ENCODE peak calls at places on chromosome 17, in nine cellular contexts. J is HCT116, H is neural progenitor cell, W is MM.1S, T is mammary epithelial cell, I is SK-N-MC, O is fibroblast of lung, M is A673, D is H1. V is an unnamed sample.

GRCh38 chr17:45307290-45308015 is 9.4 kb downstream of the MAP3K14 start:
- DNase-seq in J (no peak), H (no peak), W (no peak), T (peak), I (no peak), O (peak), M (no peak), D (no peak), V (no peak)

GRCh38 chr17:78412403-78412802 is 34.0 kb downstream of the PGS1 start:
- DNase-seq in J (no peak), H (peak), W (no peak), T (no peak), I (no peak), O (no peak), M (no peak), D (no peak), V (no peak)

GRCh38 chr17:37225458-37225857 is 150.3 kb upstream of the C17orf78 start:
- DNase-seq in J (no peak), H (peak), W (no peak), T (no peak), I (no peak), O (no peak), M (no peak), D (no peak), V (no peak)

GRCh38 chr17:75081611-75082540 is 5.9 kb upstream of the SLC16A5 start:
- DNase-seq in J (no peak), H (no peak), W (no peak), T (no peak), I (no peak), O (no peak), M (no peak), D (no peak), V (no peak)

GRCh38 chr17:35243459-35244204 is 760 bp downstream of the SLFN5 start:
- DNase-seq in J (no peak), H (peak), W (peak), T (peak), I (no peak), O (peak), M (peak), D (no peak), V (peak)

GRCh38 chr17:72996791-72997190 is 95.7 kb downstream of the SLC39A11 start:
- DNase-seq in J (no peak), H (no peak), W (no peak), T (no peak), I (no peak), O (no peak), M (no peak), D (no peak), V (no peak)

GRCh38 chr17:27338536-27338985 is 44.6 kb downstream of the WSB1 start:
- DNase-seq in J (no peak), H (no peak), W (peak), T (no peak), I (no peak), O (no peak), M (no peak), D (no peak), V (no peak)

GRCh38 chr17:5226940-5227878 is 7.5 kb downstream of the SCIMP start:
- DNase-seq in J (no peak), H (no peak), W (no peak), T (no peak), I (no peak), O (no peak), M (no peak), D (no peak), V (no peak)

GRCh38 chr17:31452101-31452500 is 60.6 kb downstream of the RAB11FIP4 start:
- DNase-seq in J (no peak), H (peak), W (no peak), T (no peak), I (no peak), O (no peak), M (no peak), D (no peak), V (peak)

GRCh38 chr17:66310528-66311148 is 8.2 kb downstream of the PRKCA start:
- DNase-seq in J (no peak), H (peak), W (no peak), T (no peak), I (no peak), O (no peak), M (peak), D (no peak), V (no peak)

GRCh38 chr17:70173646-70174045 is 4.3 kb downstream of the KCNJ2 start:
- DNase-seq in J (no peak), H (no peak), W (no peak), T (no peak), I (no peak), O (no peak), M (no peak), D (no peak), V (no peak)

GRCh38 chr17:41687828-41688640 is 651 bp upstream of the EIF1 start:
- DNase-seq in J (no peak), H (no peak), W (peak), T (peak), I (no peak), O (no peak), M (peak), D (no peak), V (peak)

GRCh38 chr17:82977586-82977985 is 101.8 kb upstream of the METRNL start:
- DNase-seq in J (no peak), H (no peak), W (no peak), T (no peak), I (no peak), O (no peak), M (no peak), D (no peak), V (no peak)

GRCh38 chr17:48814504-48814903 is 2.5 kb downstream of the TTLL6 start:
- DNase-seq in J (peak), H (peak), W (peak), T (no peak), I (no peak), O (peak), M (peak), D (no peak), V (no peak)

GRCh38 chr17:57357392-57357784 is 101.1 kb downstream of the MSI2 start:
- DNase-seq in J (no peak), H (no peak), W (peak), T (peak), I (no peak), O (no peak), M (no peak), D (no peak), V (peak)

GRCh38 chr17:1203111-1203966 is 23.6 kb upstream of the ABR start:
- DNase-seq in J (no peak), H (peak), W (no peak), T (peak), I (no peak), O (peak), M (peak), D (no peak), V (peak)

GRCh38 chr17:4180791-4181190 is 37.8 kb downstream of the CYB5D2 start:
- DNase-seq in J (no peak), H (no peak), W (no peak), T (no peak), I (no peak), O (no peak), M (peak), D (no peak), V (no peak)

GRCh38 chr17:41462705-41463104 is 4.5 kb downstream of the KRT32 start:
- DNase-seq in J (no peak), H (no peak), W (no peak), T (no peak), I (no peak), O (no peak), M (no peak), D (no peak), V (no peak)

GRCh38 chr17:65519471-65519870 is 42.0 kb downstream of the AXIN2 start:
- DNase-seq in J (no peak), H (no peak), W (no peak), T (no peak), I (no peak), O (peak), M (no peak), D (no peak), V (no peak)

GRCh38 chr17:30840775-30841174 is 9.0 kb downstream of the ATAD5 start:
- DNase-seq in J (no peak), H (no peak), W (no peak), T (no peak), I (no peak), O (no peak), M (no peak), D (no peak), V (no peak)

GRCh38 chr17:75110307-75110937 is 653 bp downstream of the ARMC7 start:
- DNase-seq in J (no peak), H (peak), W (no peak), T (no peak), I (no peak), O (no peak), M (no peak), D (no peak), V (peak)

GRCh38 chr17:33910200-33910857 is 344.8 kb upstream of the CCL2 start:
- DNase-seq in J (no peak), H (no peak), W (no peak), T (no peak), I (no peak), O (no peak), M (no peak), D (no peak), V (no peak)
- TF ChIP-seq EZH2 in J (no peak), H (no peak), W (no peak), T (no peak), I (no peak), O (no peak), M (no peak), D (no peak), V (no peak)

GRCh38 chr17:8003594-8004181 is 1.3 kb downstream of the GUCY2D start:
- DNase-seq in J (no peak), H (peak), W (no peak), T (no peak), I (no peak), O (no peak), M (no peak), D (no peak), V (no peak)
- TF ChIP-seq EZH2 in J (no peak), H (no peak), W (no peak), T (no peak), I (no peak), O (peak), M (no peak), D (peak), V (no peak)

DNA sequence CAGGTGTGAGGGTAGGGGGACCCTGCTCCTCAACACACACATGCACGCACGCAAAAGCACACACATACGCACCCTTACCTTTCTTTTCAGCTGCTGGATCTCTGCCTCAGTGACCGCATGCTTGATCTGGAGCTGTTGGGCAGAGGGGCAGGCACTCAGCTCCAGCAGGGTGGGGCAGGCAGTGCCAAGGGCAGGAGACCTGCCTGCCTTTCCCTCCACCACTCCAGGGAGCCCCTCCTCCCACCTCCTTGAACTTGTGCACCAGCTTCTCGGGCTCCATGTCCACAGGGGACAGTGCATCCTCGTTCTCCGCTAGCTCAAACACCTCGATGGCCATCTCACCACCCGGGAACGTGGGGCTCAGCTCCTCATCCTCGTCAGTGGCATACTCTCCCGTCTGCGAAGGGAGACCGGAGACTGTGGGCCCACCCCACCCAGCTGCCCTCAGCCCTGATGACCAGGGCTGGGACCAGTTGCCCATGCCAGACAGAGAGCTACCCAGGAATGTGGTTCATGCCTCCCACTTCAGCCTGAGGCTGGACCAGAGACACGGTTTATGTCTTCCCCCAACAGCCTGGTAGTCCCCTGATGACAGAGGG is 9.3 kb upstream of the SAMD14 start:
- DNase-seq in J (no peak), H (no peak), W (no peak), T (no peak), I (no peak), O (no peak), M (no peak), D (no peak), V (no peak)
- TF ChIP-seq EZH2 in J (no peak), H (no peak), W (no peak), T (no peak), I (no peak), O (no peak), M (no peak), D (no peak), V (no peak)

DNA sequence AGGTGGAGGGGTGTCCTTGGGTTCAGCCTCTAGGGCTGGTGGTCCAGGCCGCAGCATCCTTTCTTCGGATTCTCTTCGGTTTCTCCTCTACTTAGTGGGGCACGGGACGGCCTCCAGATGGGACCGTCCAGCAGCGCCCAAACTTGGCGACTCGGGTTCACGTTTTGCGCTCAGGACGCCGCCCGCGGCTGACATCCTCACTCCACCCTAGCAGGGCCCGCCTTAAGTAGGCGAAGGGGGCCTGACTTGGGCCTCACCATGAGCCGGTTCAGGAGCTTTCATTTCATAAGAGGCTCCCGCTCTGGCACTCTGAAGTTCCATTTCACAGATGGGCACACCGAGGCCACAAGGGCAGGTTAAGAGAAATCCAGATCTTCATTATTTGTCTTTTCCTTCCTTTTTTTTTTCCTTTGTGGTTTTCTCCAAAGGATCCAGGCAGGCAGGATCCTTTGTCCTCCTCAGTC is 141.2 kb downstream of the SEC14L1 start:
- DNase-seq in J (no peak), H (peak), W (peak), T (no peak), I (no peak), O (peak), M (no peak), D (no peak), V (peak)
- TF ChIP-seq EZH2 in J (no peak), H (peak), W (no peak), T (no peak), I (no peak), O (no peak), M (no peak), D (no peak), V (no peak)

GRCh38 chr17:63537991-63538692 is 12.1 kb upstream of the DCAF7 start:
- DNase-seq in J (no peak), H (peak), W (no peak), T (no peak), I (no peak), O (no peak), M (no peak), D (no peak), V (no peak)
- TF ChIP-seq EZH2 in J (no peak), H (no peak), W (no peak), T (no peak), I (no peak), O (peak), M (no peak), D (no peak), V (no peak)

GRCh38 chr17:81119223-81120148 is 45.8 kb upstream of the PVALEF start:
- DNase-seq in J (peak), H (peak), W (peak), T (peak), I (peak), O (peak), M (peak), D (peak), V (peak)
- TF ChIP-seq EZH2 in J (no peak), H (no peak), W (no peak), T (no peak), I (no peak), O (no peak), M (no peak), D (no peak), V (no peak)

GRCh38 chr17:68603663-68604062 is 2.5 kb upstream of the FAM20A start:
- DNase-seq in J (no peak), H (no peak), W (no peak), T (no peak), I (no peak), O (no peak), M (no peak), D (no peak), V (no peak)

GRCh38 chr17:68603027-68603426 is 1.9 kb upstream of the FAM20A start:
- DNase-seq in J (no peak), H (no peak), W (no peak), T (no peak), I (no peak), O (no peak), M (no peak), D (no peak), V (no peak)

GRCh38 chr17:68605914-68606313 is 4.7 kb upstream of the FAM20A start:
- DNase-seq in J (no peak), H (no peak), W (peak), T (no peak), I (no peak), O (no peak), M (no peak), D (no peak), V (no peak)

GRCh38 chr17:68608515-68609130 is 7.5 kb upstream of the FAM20A start:
- DNase-seq in J (no peak), H (no peak), W (no peak), T (no peak), I (no peak), O (no peak), M (no peak), D (no peak), V (no peak)

GRCh38 chr17:68606451-68607307 is 5.5 kb upstream of the FAM20A start:
- DNase-seq in J (no peak), H (no peak), W (peak), T (no peak), I (no peak), O (no peak), M (no peak), D (no peak), V (no peak)
- TF ChIP-seq EZH2 in J (no peak), H (no peak), W (no peak), T (no peak), I (no peak), O (no peak), M (no peak), D (no peak), V (no peak)

V was measured in PC-9.